ENCODE peak calls at places on chromosomes 2 and 18, in five cellular contexts. F is HepG2, X is testis, M is heart right ventricle, P is GM23248. A is an unnamed sample. For H3K36me3, the result is how much of the 10 kb centered on the place peaks cover.

GRCh38 chr18:36974686-36975085 is 145.8 kb downstream of the KIAA1328 start:
- DNase-seq in F (no peak), X (no peak), M (no peak), P (no peak), A (no peak)

GRCh38 chr2:1591978-1592907 is 152.1 kb downstream of the PXDN start:
- DNase-seq in F (no peak), X (peak), M (peak), P (peak), A (peak)

GRCh38 chr18:21741511-21742322 is 1.1 kb downstream of the MIB1 start:
- DNase-seq in F (no peak), X (peak), M (peak), P (peak), A (no peak)

GRCh38 chr18:12595571-12596255 is 62.2 kb downstream of the SPIRE1 start:
- DNase-seq in F (peak), X (no peak), M (no peak), P (no peak), A (no peak)

GRCh38 chr2:127218843-127219715 is 1.0 kb downstream of the CYP27C1 start:
- DNase-seq in F (no peak), X (no peak), M (no peak), P (peak), A (peak)

GRCh38 chr18:46894124-46894523 is 23.2 kb downstream of the PIAS2 start:
- DNase-seq in F (no peak), X (no peak), M (no peak), P (no peak), A (no peak)

GRCh38 chr2:223416826-223417610 is 185.1 kb downstream of the SCG2 start:
- DNase-seq in F (no peak), X (peak), M (no peak), P (peak), A (no peak)

GRCh38 chr2:118913805-118914645 is 28.0 kb upstream of the MARCO start:
- DNase-seq in F (no peak), X (no peak), M (no peak), P (peak), A (no peak)

GRCh38 chr18:50590625-50591024 is 30.7 kb downstream of the MAPK4 start:
- DNase-seq in F (no peak), X (no peak), M (no peak), P (no peak), A (no peak)

GRCh38 chr18:8705280-8705940 is at the start of gene MTCL1:
- DNase-seq in F (no peak), X (peak), M (peak), P (peak), A (peak)

GRCh38 chr2:67215214-67215613 is 181.9 kb upstream of the ETAA1 start:
- DNase-seq in F (peak), X (peak), M (no peak), P (peak), A (peak)

GRCh38 chr2:169523681-169524080 is 14.2 kb downstream of the KLHL41 start:
- DNase-seq in F (peak), X (no peak), M (no peak), P (no peak), A (no peak)

GRCh38 chr2:164015328-164016123 is 279.7 kb upstream of the FIGN start:
- DNase-seq in F (no peak), X (no peak), M (peak), P (peak), A (no peak)

GRCh38 chr2:104332733-104333132 is 521.2 kb upstream of the POU3F3 start:
- DNase-seq in F (no peak), X (no peak), M (no peak), P (peak), A (peak)

GRCh38 chr2:106745468-106745867 is 140.5 kb downstream of the ST6GAL2 start:
- DNase-seq in F (no peak), X (no peak), M (no peak), P (no peak), A (no peak)

GRCh38 chr2:148524519-148524919 is 120.0 kb upstream of the EPC2 start:
- DNase-seq in F (no peak), X (no peak), M (no peak), P (no peak), A (no peak)

GRCh38 chr2:86806059-86806857 is 15.5 kb upstream of the CD8A start:
- DNase-seq in F (no peak), X (no peak), M (no peak), P (no peak), A (no peak)

GRCh38 chr2:235050992-235051351 is 99.2 kb downstream of the SH3BP4 start:
- DNase-seq in F (peak), X (peak), M (peak), P (peak), A (peak)

GRCh38 chr18:48932822-48933510 is 17.8 kb downstream of the SMAD7 start:
- DNase-seq in F (no peak), X (no peak), M (peak), P (peak), A (no peak)

GRCh38 chr2:33134764-33135560 is 188.2 kb downstream of the LTBP1 start:
- DNase-seq in F (no peak), X (no peak), M (no peak), P (peak), A (no peak)
- H3K36me3 ChIP-seq in F (under half), X (under half), M (under half), P (under half), A (under half)

GRCh38 chr2:10384089-10384734 is 63.9 kb downstream of the ODC1 start:
- DNase-seq in F (no peak), X (no peak), M (no peak), P (no peak), A (no peak)

GRCh38 chr2:10380048-10380926 is 67.8 kb downstream of the ODC1 start:
- DNase-seq in F (no peak), X (no peak), M (no peak), P (peak), A (no peak)

GRCh38 chr2:10385501-10385900 is 62.6 kb downstream of the ODC1 start:
- DNase-seq in F (no peak), X (no peak), M (no peak), P (peak), A (no peak)

GRCh38 chr2:10385933-10386773 is 62.0 kb downstream of the ODC1 start:
- DNase-seq in F (peak), X (no peak), M (no peak), P (peak), A (no peak)

DNA sequence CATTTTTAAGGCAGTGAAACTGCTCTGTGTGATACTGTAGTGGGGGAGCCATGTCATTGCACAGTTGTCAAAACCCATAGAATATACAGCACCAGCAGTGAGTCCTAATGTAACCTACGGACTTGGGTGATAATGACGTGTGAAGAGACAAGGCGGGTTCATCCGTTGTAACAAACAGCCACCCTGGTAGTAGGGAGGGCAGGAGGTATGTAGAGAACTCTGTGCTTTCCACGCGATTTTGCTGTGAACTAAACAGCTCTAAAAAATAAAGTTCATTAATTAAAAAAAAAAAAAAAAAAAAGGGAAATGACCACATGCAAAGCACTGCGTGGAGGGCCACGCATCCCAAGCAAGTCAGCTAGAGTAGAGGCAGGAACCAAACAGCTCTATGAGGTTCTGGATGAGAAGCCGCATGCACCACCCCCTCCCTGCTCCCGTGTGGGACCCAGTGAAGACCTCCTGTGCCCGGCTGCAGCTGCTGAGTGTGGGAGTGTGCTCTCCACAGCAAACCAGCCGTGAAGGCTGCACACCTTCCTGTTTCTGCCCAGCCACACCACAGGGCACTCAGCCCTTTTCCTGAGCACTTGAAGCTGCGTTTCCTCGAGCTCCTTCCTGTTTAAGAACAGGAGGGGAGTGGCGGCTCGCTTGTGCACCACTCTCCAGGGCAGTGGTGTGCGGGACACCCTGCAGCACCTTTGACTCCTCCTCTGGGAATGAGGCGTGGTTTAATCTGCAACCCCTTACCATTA is 65.6 kb downstream of the ODC1 start:
- DNase-seq in F (no peak), X (peak), M (no peak), P (no peak), A (no peak)
- H3K4me3 ChIP-seq in F (no peak), X (no peak), M (no peak), P (no peak), A (no peak)

GRCh38 chr2:218244204-218244603 is 16.6 kb upstream of the GPBAR1 start:
- DNase-seq in F (no peak), X (no peak), M (no peak), P (no peak), A (no peak)

GRCh38 chr2:218245214-218245613 is 15.6 kb upstream of the GPBAR1 start:
- DNase-seq in F (peak), X (no peak), M (no peak), P (no peak), A (no peak)

GRCh38 chr2:218244665-218245064 is 16.1 kb upstream of the GPBAR1 start:
- DNase-seq in F (no peak), X (no peak), M (no peak), P (no peak), A (no peak)

GRCh38 chr2:218252509-218253247 is 8.1 kb upstream of the GPBAR1 start:
- DNase-seq in F (no peak), X (no peak), M (no peak), P (peak), A (no peak)

GRCh38 chr2:218249686-218250085 is 11.1 kb upstream of the GPBAR1 start:
- DNase-seq in F (no peak), X (no peak), M (no peak), P (no peak), A (no peak)
- H3K36me3 ChIP-seq in F (half or more), X (under half), M (half or more), P (half or more), A (half or more)

GRCh38 chr2:213284105-213285090 is at the start of gene SPAG16:
- DNase-seq in F (peak), X (peak), M (peak), P (peak), A (peak)
- H3K4me3 ChIP-seq in F (peak), X (peak), M (peak), P (peak), A (peak)

DNA sequence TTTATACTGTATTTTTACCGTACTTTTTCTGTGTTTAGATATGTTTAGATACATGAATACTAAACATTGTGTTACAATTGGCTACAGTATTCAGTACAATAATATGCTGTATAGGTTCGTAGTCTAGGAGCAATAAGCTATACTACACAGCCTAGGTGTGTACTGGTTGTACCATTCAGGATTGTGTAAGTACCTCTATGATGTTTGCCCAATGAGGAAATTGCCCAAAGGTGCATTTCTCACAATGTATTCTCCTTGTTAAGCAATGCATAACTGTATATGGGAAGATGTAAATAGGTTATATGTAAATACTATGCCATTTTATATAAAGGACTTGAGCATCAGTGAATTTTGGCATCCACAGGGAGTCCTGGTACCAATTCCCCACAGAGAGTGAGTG is 10.7 kb downstream of the EIF2AK2 start:
- DNase-seq in F (no peak), X (no peak), M (no peak), P (no peak), A (no peak)
- H3K36me3 ChIP-seq in F (under half), X (under half), M (half or more), P (under half), A (under half)

GRCh38 chr2:160270571-160271113 is 70.6 kb upstream of the ITGB6 start:
- DNase-seq in F (no peak), X (peak), M (no peak), P (peak), A (peak)
- H3K4me3 ChIP-seq in F (peak), X (peak), M (peak), P (peak), A (peak)

GRCh38 chr2:201633862-201634261 is 9.4 kb downstream of the TMEM237 start:
- DNase-seq in F (no peak), X (no peak), M (no peak), P (no peak), A (no peak)

GRCh38 chr2:201631041-201631440 is 12.3 kb downstream of the TMEM237 start:
- DNase-seq in F (no peak), X (no peak), M (no peak), P (no peak), A (no peak)

GRCh38 chr2:201630577-201630976 is 12.7 kb downstream of the TMEM237 start:
- DNase-seq in F (no peak), X (no peak), M (no peak), P (no peak), A (no peak)

DNA sequence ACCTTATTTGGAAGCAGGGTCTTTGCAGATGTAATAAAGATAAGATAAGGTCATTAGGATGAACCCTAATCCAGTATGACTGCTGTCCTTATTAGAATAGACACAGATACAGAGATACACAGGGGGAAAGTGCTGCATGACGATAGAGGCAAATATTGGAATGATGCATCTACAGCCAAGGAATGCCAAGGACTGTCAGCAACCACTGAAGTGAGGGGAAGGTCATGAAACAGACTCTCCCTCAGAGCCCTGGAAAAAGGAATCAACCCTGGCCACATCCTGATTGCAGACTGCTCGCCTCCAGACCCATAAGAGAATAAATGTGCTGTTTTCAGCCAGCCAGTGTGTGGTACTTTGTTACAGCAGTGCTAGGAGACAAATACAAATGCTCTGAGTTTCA is 14.8 kb downstream of the TMEM237 start:
- DNase-seq in F (no peak), X (no peak), M (no peak), P (peak), A (no peak)
- H3K36me3 ChIP-seq in F (under half), X (under half), M (half or more), P (half or more), A (under half)

GRCh38 chr2:174332607-174333001 is 2.1 kb upstream of the SP9 start:
- DNase-seq in F (no peak), X (no peak), M (no peak), P (no peak), A (peak)

GRCh38 chr2:174333017-174333501 is 1.7 kb upstream of the SP9 start:
- DNase-seq in F (no peak), X (no peak), M (no peak), P (no peak), A (no peak)

GRCh38 chr2:174334781-174335604 is at the start of gene SP9:
- DNase-seq in F (peak), X (peak), M (no peak), P (peak), A (peak)

GRCh38 chr2:174334278-174334715 is 457 bp upstream of the SP9 start:
- DNase-seq in F (no peak), X (no peak), M (no peak), P (no peak), A (no peak)

DNA sequence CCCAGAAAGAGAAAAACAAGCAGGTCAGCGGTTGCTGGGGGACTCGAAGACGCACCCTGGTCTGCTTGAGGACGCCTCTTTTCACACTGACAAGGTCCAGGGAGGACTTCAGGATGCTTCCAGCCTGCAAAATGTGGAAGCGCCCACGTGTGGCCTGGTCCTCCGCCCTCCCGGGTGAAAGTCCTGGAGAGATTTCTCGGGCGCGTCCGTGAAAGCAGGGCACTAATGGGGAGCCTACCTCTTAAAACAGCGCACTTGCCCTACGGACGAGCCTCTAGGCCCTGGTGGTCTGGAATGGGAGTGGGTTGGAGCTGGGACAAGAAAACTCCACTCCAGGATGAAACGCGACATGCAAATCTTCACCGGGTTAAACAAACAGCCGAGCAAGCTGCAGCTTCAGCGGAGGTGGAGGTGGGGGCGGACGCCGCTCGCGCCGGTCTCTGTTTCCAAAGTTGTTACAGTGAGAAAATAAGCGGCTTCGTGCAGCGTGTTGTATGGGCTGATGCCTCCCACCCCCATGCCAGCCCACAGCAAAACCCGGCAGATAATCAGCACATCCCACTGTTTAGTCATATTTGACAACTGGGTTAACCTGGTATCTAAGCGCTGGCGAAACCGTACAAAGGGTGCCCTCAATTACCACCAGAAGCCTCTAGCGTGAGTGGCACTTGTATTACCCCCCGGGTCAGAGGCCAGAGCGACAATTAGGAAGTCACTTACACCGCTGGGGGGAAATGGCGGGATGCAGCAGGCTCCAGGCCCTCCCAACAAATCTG is 1.1 kb upstream of the SP9 start:
- DNase-seq in F (no peak), X (no peak), M (no peak), P (no peak), A (peak)
- H3K4me3 ChIP-seq in F (peak), X (no peak), M (no peak), P (no peak), A (no peak)

GRCh38 chr2:54042908-54043620 is 72.3 kb upstream of the PSME4 start:
- DNase-seq in F (no peak), X (no peak), M (peak), P (no peak), A (no peak)

GRCh38 chr2:54040685-54041084 is 69.9 kb upstream of the PSME4 start:
- DNase-seq in F (no peak), X (no peak), M (no peak), P (no peak), A (no peak)

GRCh38 chr2:54041135-54041534 is 70.3 kb upstream of the PSME4 start:
- DNase-seq in F (no peak), X (no peak), M (no peak), P (peak), A (no peak)

GRCh38 chr2:54040250-54040649 is 69.5 kb upstream of the PSME4 start:
- DNase-seq in F (no peak), X (no peak), M (no peak), P (peak), A (no peak)

GRCh38 chr2:54042341-54042740 is 71.5 kb upstream of the PSME4 start:
- DNase-seq in F (no peak), X (no peak), M (no peak), P (peak), A (no peak)
- H3K36me3 ChIP-seq in F (under half), X (under half), M (under half), P (under half), A (under half)